ENCODE peak calls at places on chromosome 7, in ten cellular contexts. O, T, Q, W, M, R, L, Z, F and A are unnamed samples.

GRCh38 chr7:140485463-140486265 is 6.4 kb upstream of the MKRN1 start:
- DNase-seq in W (no peak), Q (no peak), Z (no peak), O (no peak), L (no peak), R (peak), T (no peak), F (no peak), M (peak), A (no peak)

GRCh38 chr7:48280100-48280499 is 108.8 kb downstream of the ABCA13 start:
- DNase-seq in W (no peak), Q (no peak), Z (no peak), O (no peak), T (no peak), M (no peak), R (no peak), F (no peak), L (no peak), A (no peak)

GRCh38 chr7:158188676-158189075 is 398.9 kb downstream of the PTPRN2 start:
- DNase-seq in W (peak), F (no peak), R (no peak), O (no peak), T (no peak), M (no peak), L (no peak), Q (no peak), Z (no peak), A (no peak)

GRCh38 chr7:150941983-150942590 is 36.0 kb downstream of the KCNH2 start:
- DNase-seq in L (no peak), R (peak), O (peak), Q (no peak), T (no peak), M (no peak), Z (no peak), F (no peak), W (peak), A (no peak)

GRCh38 chr7:128954830-128955797 is 17.4 kb downstream of the IRF5 start:
- DNase-seq in W (no peak), F (no peak), M (no peak), L (no peak), T (no peak), Q (no peak), O (no peak), R (no peak), Z (peak), A (no peak)

GRCh38 chr7:75667938-75668337 is 70.8 kb downstream of the HIP1 start:
- DNase-seq in W (no peak), T (no peak), M (no peak), Z (no peak), Q (no peak), O (no peak), L (no peak), R (no peak), F (no peak), A (no peak)

GRCh38 chr7:151930026-151930653 is 26.1 kb upstream of the GALNTL5 start:
- DNase-seq in O (no peak), T (no peak), Z (no peak), L (no peak), F (no peak), R (no peak), W (no peak), M (no peak), Q (no peak), A (no peak)

GRCh38 chr7:377069-378040 is 87.4 kb downstream of the FOXL3 start:
- DNase-seq in F (peak), Q (peak), T (no peak), W (peak), M (no peak), L (peak), Z (no peak), O (no peak), R (peak), A (no peak)

GRCh38 chr7:7706556-7706955 is 11.9 kb downstream of the RPA3 start:
- DNase-seq in W (no peak), Z (no peak), O (no peak), R (no peak), Q (no peak), M (no peak), L (no peak), T (no peak), F (no peak), A (no peak)

DNA sequence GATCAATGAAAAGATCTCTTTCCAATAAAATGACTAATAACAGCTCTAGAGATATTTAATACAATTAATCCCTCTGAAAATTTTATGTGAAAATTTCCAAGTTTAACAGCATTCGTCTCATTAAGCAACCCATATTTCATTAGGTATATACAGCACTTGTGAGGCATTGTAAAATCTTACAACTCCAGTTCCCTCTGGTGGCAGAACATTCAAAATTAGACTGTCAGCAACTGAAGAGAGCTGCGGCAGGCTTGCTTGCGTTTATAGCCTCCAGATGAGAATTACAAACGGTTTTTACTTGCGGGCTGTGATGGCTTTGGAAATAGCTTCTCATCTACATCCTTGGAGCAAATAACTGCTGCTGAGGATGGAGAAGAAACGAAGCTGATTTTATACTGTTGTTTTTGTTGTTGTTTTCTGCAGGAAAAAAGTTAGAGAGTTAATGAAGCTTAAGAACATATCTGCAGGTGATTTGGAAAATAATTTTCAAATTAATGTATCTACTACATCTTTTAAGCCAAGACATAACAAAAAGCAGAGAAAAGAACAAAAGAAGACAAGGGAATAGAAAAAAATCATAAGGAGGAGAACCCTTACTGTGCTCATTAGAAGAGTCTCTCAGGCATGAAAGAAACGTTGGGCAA is 171.3 kb downstream of the MAGI2 start:
- DNase-seq in Q (no peak), Z (peak), R (no peak), W (no peak), L (peak), M (peak), T (no peak), F (no peak), O (no peak), A (no peak)
- H3K4me3 ChIP-seq in Q (no peak), Z (no peak), R (no peak), W (no peak), L (no peak), M (no peak), T (no peak), F (no peak), O (no peak), A (no peak)

DNA sequence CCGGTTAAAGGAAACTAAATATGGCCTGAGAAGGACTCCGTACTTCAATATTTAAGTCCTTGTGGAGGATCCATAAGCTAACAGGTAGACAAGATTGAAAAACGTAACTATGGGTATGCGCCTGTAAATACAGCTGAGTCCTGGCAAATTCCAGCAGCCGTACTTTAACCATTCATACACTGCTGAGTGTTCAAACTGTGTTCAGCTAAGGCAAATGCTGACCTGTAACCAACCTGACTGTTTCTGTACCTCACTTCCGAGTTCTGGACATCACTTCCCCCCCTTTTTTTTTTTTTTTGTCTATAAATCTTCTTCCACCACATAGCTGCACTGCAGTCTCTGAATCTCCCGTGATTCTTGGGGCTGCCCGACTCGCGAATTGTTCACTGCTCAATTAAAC is 69.1 kb downstream of the SRPK2 start:
- DNase-seq in T (no peak), R (no peak), F (no peak), O (no peak), Q (no peak), Z (no peak), W (no peak), M (no peak), L (no peak), A (no peak)
- TF ChIP-seq POLR2A in T (no peak), R (no peak), F (no peak), O (no peak), Q (no peak), Z (no peak), W (no peak), M (no peak), L (no peak), A (no peak)

GRCh38 chr7:31133497-31133896 is 81.4 kb downstream of the ADCYAP1R1 start:
- DNase-seq in T (no peak), O (no peak), Q (no peak), L (no peak), R (no peak), W (no peak), F (no peak), Z (no peak), M (no peak), A (no peak)

GRCh38 chr7:31137234-31137633 is 85.1 kb downstream of the ADCYAP1R1 start:
- DNase-seq in F (no peak), O (no peak), L (no peak), M (no peak), R (no peak), W (no peak), Q (no peak), T (no peak), Z (no peak), A (no peak)

GRCh38 chr7:31129067-31129466 is 77.0 kb downstream of the ADCYAP1R1 start:
- DNase-seq in T (no peak), R (no peak), L (no peak), Z (no peak), W (no peak), M (no peak), O (no peak), F (no peak), Q (no peak), A (no peak)

GRCh38 chr7:31134246-31135188 is 82.4 kb downstream of the ADCYAP1R1 start:
- DNase-seq in R (peak), T (peak), Z (peak), L (peak), O (no peak), M (peak), Q (peak), W (no peak), F (peak), A (no peak)
- H3K4me3 ChIP-seq in R (no peak), T (no peak), Z (no peak), L (no peak), O (no peak), M (no peak), Q (no peak), W (no peak), F (no peak), A (no peak)

GRCh38 chr7:99398891-99399445 is 9.4 kb downstream of the PDAP1 start:
- DNase-seq in O (no peak), W (no peak), Q (no peak), L (no peak), R (no peak), M (no peak), Z (no peak), T (no peak), F (no peak), A (no peak)

GRCh38 chr7:99402854-99403253 is 5.5 kb downstream of the PDAP1 start:
- DNase-seq in Q (no peak), R (no peak), O (no peak), L (no peak), Z (no peak), T (no peak), M (no peak), F (no peak), W (no peak), A (no peak)

GRCh38 chr7:99396914-99397631 is 11.3 kb downstream of the PDAP1 start:
- DNase-seq in M (no peak), L (no peak), O (no peak), R (no peak), Z (no peak), Q (no peak), T (no peak), F (no peak), W (no peak), A (no peak)

GRCh38 chr7:99397632-99397983 is 10.8 kb downstream of the PDAP1 start:
- DNase-seq in Q (no peak), F (no peak), L (no peak), Z (no peak), O (no peak), T (no peak), W (no peak), R (no peak), M (no peak), A (no peak)

GRCh38 chr7:99399597-99399996 is 8.8 kb downstream of the PDAP1 start:
- DNase-seq in L (no peak), R (no peak), Q (no peak), F (no peak), O (no peak), Z (no peak), M (no peak), T (no peak), W (no peak), A (no peak)
- TF ChIP-seq POLR2A in L (no peak), R (no peak), Q (no peak), F (no peak), O (no peak), Z (no peak), M (no peak), T (no peak), W (no peak), A (no peak)

GRCh38 chr7:64494912-64495461 is 67.9 kb downstream of the ZNF680 start:
- DNase-seq in Q (no peak), O (no peak), L (peak), T (no peak), F (peak), R (no peak), M (no peak), Z (peak), W (peak), A (no peak)
- H3K4me3 ChIP-seq in Q (peak), O (peak), L (peak), T (no peak), F (peak), R (no peak), M (no peak), Z (no peak), W (no peak), A (no peak)

DNA sequence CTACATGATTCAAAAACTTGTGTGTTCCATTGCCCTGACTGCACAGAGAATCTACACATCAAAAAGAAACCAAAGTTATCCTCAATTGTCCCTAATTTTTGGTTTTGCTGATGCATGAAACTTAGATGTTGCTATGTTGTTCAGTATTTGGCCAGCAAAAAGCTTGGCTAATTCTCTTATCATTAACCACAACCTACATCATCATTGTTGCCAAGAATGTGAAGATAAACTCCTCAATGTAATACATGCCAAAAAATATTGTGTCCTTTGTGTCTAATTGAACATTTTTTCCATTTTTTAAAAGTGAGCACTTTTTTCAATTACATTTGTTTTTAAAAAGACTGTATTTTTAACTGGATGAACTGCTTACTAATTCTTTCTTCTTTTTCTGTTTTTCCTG is 268.0 kb upstream of the SEMA3D start:
- DNase-seq in L (no peak), Q (no peak), R (no peak), Z (no peak), T (no peak), F (no peak), W (no peak), M (no peak), O (no peak), A (no peak)
- TF ChIP-seq POLR2A in L (no peak), Q (no peak), R (no peak), Z (no peak), T (no peak), F (no peak), W (no peak), M (no peak), O (no peak), A (no peak)

GRCh38 chr7:116227678-116228239 is 17.4 kb downstream of the TES start:
- DNase-seq in O (no peak), R (no peak), W (no peak), Z (no peak), M (no peak), L (no peak), T (no peak), Q (no peak), F (no peak), A (no peak)
- H3K4me3 ChIP-seq in O (no peak), R (no peak), W (no peak), Z (no peak), M (no peak), L (no peak), T (no peak), Q (no peak), F (no peak), A (no peak)